ENCODE peak calls at places on chromosomes 13 and 19, in five cellular contexts. One of them, this sample, is unnamed.

GRCh38 chr19:6464070-6464873 is at the start of gene CRB3:
- DNase-seq in AG08395: no peak
- DNase-seq in GM12891: no peak
- DNase-seq in hippocampal formation: no peak
- DNase-seq in T47D: peak
- DNase-seq in this sample: no peak

GRCh38 chr13:50224534-50224933 is 209.3 kb downstream of the KCNRG start:
- DNase-seq in AG08395: no peak
- DNase-seq in GM12891: no peak
- DNase-seq in hippocampal formation: no peak
- DNase-seq in T47D: no peak
- DNase-seq in this sample: no peak

GRCh38 chr19:3245050-3245449 is 20.6 kb downstream of the CELF5 start:
- DNase-seq in AG08395: no peak
- DNase-seq in GM12891: no peak
- DNase-seq in hippocampal formation: no peak
- DNase-seq in T47D: no peak
- DNase-seq in this sample: no peak

GRCh38 chr13:103067751-103068563 is 1.7 kb upstream of the SLC10A2 start:
- DNase-seq in AG08395: no peak
- DNase-seq in GM12891: no peak
- DNase-seq in hippocampal formation: no peak
- DNase-seq in T47D: peak
- DNase-seq in this sample: no peak

GRCh38 chr19:12000152-12000981 is 35.1 kb downstream of the ZNF433 start:
- DNase-seq in AG08395: peak
- DNase-seq in GM12891: peak
- DNase-seq in hippocampal formation: no peak
- DNase-seq in T47D: no peak
- DNase-seq in this sample: no peak

GRCh38 chr13:88925954-88926353 is 1254.8 kb downstream of the SLITRK5 start:
- DNase-seq in AG08395: no peak
- DNase-seq in GM12891: no peak
- DNase-seq in hippocampal formation: no peak
- DNase-seq in T47D: no peak
- DNase-seq in this sample: no peak

GRCh38 chr19:42628411-42629135 is 33.8 kb upstream of the CEACAM8 start:
- DNase-seq in AG08395: no peak
- DNase-seq in GM12891: no peak
- DNase-seq in hippocampal formation: no peak
- DNase-seq in T47D: no peak
- DNase-seq in this sample: no peak

GRCh38 chr19:1050989-1051788 is 11.3 kb downstream of the ABCA7 start:
- DNase-seq in AG08395: no peak
- DNase-seq in GM12891: no peak
- DNase-seq in hippocampal formation: no peak
- DNase-seq in T47D: no peak
- DNase-seq in this sample: no peak

GRCh38 chr19:10074153-10074552 is 12.0 kb upstream of the SHFL start:
- DNase-seq in AG08395: peak
- DNase-seq in GM12891: no peak
- DNase-seq in hippocampal formation: no peak
- DNase-seq in T47D: peak
- DNase-seq in this sample: no peak

GRCh38 chr19:50703915-50704548 is 15.6 kb downstream of the SHANK1 start:
- DNase-seq in AG08395: no peak
- DNase-seq in GM12891: no peak
- DNase-seq in hippocampal formation: no peak
- DNase-seq in T47D: peak
- DNase-seq in this sample: no peak

GRCh38 chr13:94249512-94249911 is 230.0 kb downstream of the DCT start:
- DNase-seq in AG08395: peak
- DNase-seq in GM12891: no peak
- DNase-seq in hippocampal formation: no peak
- DNase-seq in T47D: no peak
- DNase-seq in this sample: no peak

GRCh38 chr13:66887088-66887487 is 343.0 kb downstream of the PCDH9 start:
- DNase-seq in AG08395: peak
- DNase-seq in GM12891: no peak
- DNase-seq in hippocampal formation: peak
- DNase-seq in T47D: no peak
- DNase-seq in this sample: no peak

GRCh38 chr13:32266130-32266529 is 49.0 kb downstream of the ZAR1L start:
- DNase-seq in AG08395: no peak
- DNase-seq in GM12891: no peak
- DNase-seq in hippocampal formation: no peak
- DNase-seq in T47D: no peak
- DNase-seq in this sample: no peak

GRCh38 chr13:111536239-111536638 is 215.8 kb downstream of the TEX29 start:
- DNase-seq in AG08395: no peak
- DNase-seq in GM12891: no peak
- DNase-seq in hippocampal formation: no peak
- DNase-seq in T47D: no peak
- DNase-seq in this sample: no peak

GRCh38 chr19:4584670-4585460 is 25.4 kb upstream of the SEMA6B start:
- DNase-seq in AG08395: no peak
- DNase-seq in GM12891: no peak
- DNase-seq in hippocampal formation: no peak
- DNase-seq in T47D: no peak
- DNase-seq in this sample: no peak